ENCODE peak calls at places on chromosome 20, in four cellular contexts. T, U, I and S are unnamed samples. For H3K9me3, the result is how much of the 10 kb centered on the place peaks cover.

GRCh38 chr20:8094415-8094818 is 37.6 kb upstream of the PLCB1 start:
- DNase-seq in I (no peak), U (peak), T (no peak), S (peak)

GRCh38 chr20:40506567-40506966 is 182.5 kb downstream of the MAFB start:
- DNase-seq in T (no peak), I (no peak), U (peak), S (peak)

GRCh38 chr20:61436268-61436667 is 184.2 kb downstream of the CDH4 start:
- DNase-seq in I (no peak), U (no peak), T (no peak), S (peak)

GRCh38 chr20:3716195-3716834 is 3.9 kb upstream of the SIGLEC1 start:
- DNase-seq in I (peak), U (peak), T (peak), S (peak)

GRCh38 chr20:2837561-2837960 is 2.9 kb downstream of the PCED1A start:
- DNase-seq in I (no peak), T (no peak), U (no peak), S (no peak)

GRCh38 chr20:14232650-14233049 is 104.8 kb downstream of the FLRT3 start:
- DNase-seq in T (no peak), I (no peak), U (no peak), S (no peak)

GRCh38 chr20:44811150-44811685 is 872 bp upstream of the RIMS4 start:
- DNase-seq in I (no peak), T (no peak), U (no peak), S (no peak)

GRCh38 chr20:38139156-38139912 is 25.7 kb downstream of the TGM2 start:
- DNase-seq in T (no peak), I (no peak), U (no peak), S (no peak)

GRCh38 chr20:63979549-63980316 is at the start of gene SAMD10:
- DNase-seq in I (peak), U (peak), T (peak), S (peak)

GRCh38 chr20:44888226-44889103 is 3.0 kb downstream of the YWHAB start:
- DNase-seq in I (no peak), U (peak), T (peak), S (peak)

GRCh38 chr20:25288291-25289181 is 40.7 kb downstream of the PYGB start:
- DNase-seq in I (no peak), T (peak), U (no peak), S (no peak)

GRCh38 chr20:2300002-2300401 is 4.2 kb downstream of the TGM3 start:
- DNase-seq in I (no peak), U (no peak), T (no peak), S (no peak)

GRCh38 chr20:36975085-36975829 is 23.7 kb upstream of the SAMHD1 start:
- DNase-seq in U (no peak), T (peak), I (no peak), S (no peak)

GRCh38 chr20:4966826-4967751 is 34.2 kb downstream of the SLC23A2 start:
- DNase-seq in T (no peak), U (no peak), I (no peak), S (no peak)

GRCh38 chr20:3686867-3687321 is 5.1 kb upstream of the ADAM33 start:
- DNase-seq in I (no peak), U (peak), T (no peak), S (peak)

GRCh38 chr20:32893878-32894483 is 35.3 kb downstream of the EFCAB8 start:
- DNase-seq in T (peak), I (peak), U (no peak), S (peak)

GRCh38 chr20:14445310-14445709 is 107.9 kb upstream of the FLRT3 start:
- DNase-seq in I (no peak), U (no peak), T (no peak), S (peak)

GRCh38 chr20:19749537-19749936 is 8.5 kb upstream of the RIN2 start:
- DNase-seq in I (no peak), U (no peak), T (no peak), S (no peak)

GRCh38 chr20:43736588-43737091 is 9.8 kb upstream of the GTSF1L start:
- DNase-seq in T (peak), I (peak), U (peak), S (no peak)

GRCh38 chr20:62141397-62142251 is 1.6 kb downstream of the PSMA7 start:
- DNase-seq in U (peak), I (peak), T (peak), S (peak)

GRCh38 chr20:4151991-4152695 is 136.8 kb upstream of the RNF24 start:
- DNase-seq in T (no peak), I (no peak), U (no peak), S (peak)

GRCh38 chr20:18364768-18365167 is 76.4 kb downstream of the ZNF133 start:
- DNase-seq in I (no peak), U (no peak), T (no peak), S (no peak)

GRCh38 chr20:48777821-48778220 is 50.0 kb downstream of the PREX1 start:
- DNase-seq in I (no peak), U (no peak), T (no peak), S (no peak)

GRCh38 chr20:48208176-48208575 is 422.9 kb upstream of the SULF2 start:
- DNase-seq in T (no peak), I (no peak), U (no peak), S (no peak)

GRCh38 chr20:52404676-52405075 is 213.1 kb upstream of the ZFP64 start:
- DNase-seq in T (no peak), I (no peak), U (no peak), S (no peak)

GRCh38 chr20:44750081-44750805 is 4.6 kb downstream of the KCNK15 start:
- DNase-seq in I (peak), T (no peak), U (no peak), S (no peak)

GRCh38 chr20:62889411-62889810 is 27.8 kb upstream of the TCFL5 start:
- DNase-seq in I (no peak), U (no peak), T (no peak), S (no peak)

GRCh38 chr20:17161661-17162410 is 65.0 kb upstream of the PCSK2 start:
- DNase-seq in I (no peak), T (no peak), U (no peak), S (no peak)
- TF ChIP-seq EZH2phosphoT487 in I (no peak), T (no peak), U (no peak), S (no peak)

GRCh38 chr20:16518068-16518783 is 55.0 kb downstream of the KIF16B start:
- DNase-seq in T (peak), I (peak), U (peak), S (peak)

GRCh38 chr20:16518784-16519084 is 54.5 kb downstream of the KIF16B start:
- DNase-seq in I (no peak), U (no peak), T (no peak), S (no peak)

GRCh38 chr20:16520154-16520553 is 53.1 kb downstream of the KIF16B start:
- DNase-seq in T (no peak), I (peak), U (no peak), S (no peak)
- H3K9me3 ChIP-seq in T (under half), I (under half), U (under half), S (under half)

GRCh38 chr20:10466855-10467254 is 31.8 kb downstream of the SLX4IP start:
- DNase-seq in I (peak), T (no peak), U (no peak), S (no peak)
- H3K4me3 ChIP-seq in I (peak), T (no peak), U (no peak), S (no peak)

GRCh38 chr20:46010491-46011405 is 2.0 kb downstream of the MMP9 start:
- DNase-seq in U (no peak), I (peak), T (no peak), S (peak)
- TF ChIP-seq EZH2phosphoT487 in U (no peak), I (no peak), T (no peak), S (no peak)

GRCh38 chr20:21512634-21513180 is 1.2 kb downstream of the NKX2-2 start:
- DNase-seq in T (no peak), I (peak), U (no peak), S (no peak)

GRCh38 chr20:21510995-21511394 is 2.9 kb downstream of the NKX2-2 start:
- DNase-seq in T (no peak), I (no peak), U (no peak), S (no peak)

GRCh38 chr20:21510414-21510971 is 3.4 kb downstream of the NKX2-2 start:
- DNase-seq in U (no peak), T (no peak), I (peak), S (peak)

GRCh38 chr20:21511850-21512633 is 1.8 kb downstream of the NKX2-2 start:
- DNase-seq in U (no peak), T (no peak), I (peak), S (no peak)

GRCh38 chr20:21511485-21511849 is 2.4 kb downstream of the NKX2-2 start:
- DNase-seq in T (no peak), I (peak), U (no peak), S (no peak)
- H3K9me3 ChIP-seq in T (under half), I (under half), U (under half), S (under half)

GRCh38 chr20:53865905-53866786 is 204.2 kb downstream of the BCAS1 start:
- DNase-seq in U (peak), I (peak), T (peak), S (peak)
- H3K4me3 ChIP-seq in U (no peak), I (peak), T (peak), S (peak)